ENCODE peak calls at places on chromosomes 12 and 14, in nine cellular contexts. One of them, this sample, is unnamed.

GRCh38 chr12:105357162-105357691 is 26.7 kb downstream of the C12orf75 start:
- DNase-seq in AG09309: no peak
- DNase-seq in activated naive CD8-positive, alpha-beta T cell treated with anti-CD3 and anti-CD28 coated beads, Interleukin-2, amount 50 U/mL, for 16 hours: no peak
- DNase-seq in left cardiac atrium: no peak
- DNase-seq in hippocampal formation: no peak
- DNase-seq in hypothalamus: no peak
- DNase-seq in stimulated activated CD4-positive, alpha-beta T cell treated with anti-CD3 and anti-CD28 coated beads, Interleukin-12 subunit alpha, Interleukin-12 subunit beta, amount 100 ng/mL, for 24 hours: no peak
- DNase-seq in NCI-H1105: no peak
- DNase-seq in T-helper 1 cell: no peak
- DNase-seq in this sample: peak

GRCh38 chr12:109757671-109758265 is 44.1 kb downstream of the FAM222A start:
- DNase-seq in AG09309: no peak
- DNase-seq in activated naive CD8-positive, alpha-beta T cell treated with anti-CD3 and anti-CD28 coated beads, Interleukin-2, amount 50 U/mL, for 16 hours: no peak
- DNase-seq in left cardiac atrium: no peak
- DNase-seq in hippocampal formation: no peak
- DNase-seq in hypothalamus: no peak
- DNase-seq in stimulated activated CD4-positive, alpha-beta T cell treated with anti-CD3 and anti-CD28 coated beads, Interleukin-12 subunit alpha, Interleukin-12 subunit beta, amount 100 ng/mL, for 24 hours: no peak
- DNase-seq in NCI-H1105: no peak
- DNase-seq in T-helper 1 cell: no peak
- DNase-seq in this sample: no peak

GRCh38 chr14:30389134-30389900 is 169.6 kb upstream of the G2E3 start:
- DNase-seq in AG09309: no peak
- DNase-seq in activated naive CD8-positive, alpha-beta T cell treated with anti-CD3 and anti-CD28 coated beads, Interleukin-2, amount 50 U/mL, for 16 hours: no peak
- DNase-seq in left cardiac atrium: no peak
- DNase-seq in hippocampal formation: peak
- DNase-seq in hypothalamus: peak
- DNase-seq in stimulated activated CD4-positive, alpha-beta T cell treated with anti-CD3 and anti-CD28 coated beads, Interleukin-12 subunit alpha, Interleukin-12 subunit beta, amount 100 ng/mL, for 24 hours: no peak
- DNase-seq in NCI-H1105: no peak
- DNase-seq in T-helper 1 cell: no peak
- DNase-seq in this sample: peak

GRCh38 chr12:91685917-91686316 is 459.7 kb downstream of the BTG1 start:
- DNase-seq in AG09309: peak
- DNase-seq in activated naive CD8-positive, alpha-beta T cell treated with anti-CD3 and anti-CD28 coated beads, Interleukin-2, amount 50 U/mL, for 16 hours: no peak
- DNase-seq in left cardiac atrium: no peak
- DNase-seq in hippocampal formation: no peak
- DNase-seq in hypothalamus: no peak
- DNase-seq in stimulated activated CD4-positive, alpha-beta T cell treated with anti-CD3 and anti-CD28 coated beads, Interleukin-12 subunit alpha, Interleukin-12 subunit beta, amount 100 ng/mL, for 24 hours: no peak
- DNase-seq in NCI-H1105: no peak
- DNase-seq in T-helper 1 cell: no peak
- DNase-seq in this sample: peak

GRCh38 chr12:85468356-85469157 is 188.5 kb downstream of the ALX1 start:
- DNase-seq in AG09309: peak
- DNase-seq in activated naive CD8-positive, alpha-beta T cell treated with anti-CD3 and anti-CD28 coated beads, Interleukin-2, amount 50 U/mL, for 16 hours: no peak
- DNase-seq in left cardiac atrium: peak
- DNase-seq in hippocampal formation: peak
- DNase-seq in hypothalamus: no peak
- DNase-seq in stimulated activated CD4-positive, alpha-beta T cell treated with anti-CD3 and anti-CD28 coated beads, Interleukin-12 subunit alpha, Interleukin-12 subunit beta, amount 100 ng/mL, for 24 hours: peak
- DNase-seq in NCI-H1105: peak
- DNase-seq in T-helper 1 cell: no peak
- DNase-seq in this sample: peak

GRCh38 chr12:55041651-55042050 is 21.9 kb downstream of the NEUROD4 start:
- DNase-seq in AG09309: no peak
- DNase-seq in activated naive CD8-positive, alpha-beta T cell treated with anti-CD3 and anti-CD28 coated beads, Interleukin-2, amount 50 U/mL, for 16 hours: no peak
- DNase-seq in left cardiac atrium: no peak
- DNase-seq in hippocampal formation: no peak
- DNase-seq in hypothalamus: no peak
- DNase-seq in stimulated activated CD4-positive, alpha-beta T cell treated with anti-CD3 and anti-CD28 coated beads, Interleukin-12 subunit alpha, Interleukin-12 subunit beta, amount 100 ng/mL, for 24 hours: no peak
- DNase-seq in NCI-H1105: no peak
- DNase-seq in T-helper 1 cell: no peak
- DNase-seq in this sample: no peak

GRCh38 chr12:56087220-56087619 is 7.3 kb downstream of the ERBB3 start:
- DNase-seq in AG09309: no peak
- DNase-seq in activated naive CD8-positive, alpha-beta T cell treated with anti-CD3 and anti-CD28 coated beads, Interleukin-2, amount 50 U/mL, for 16 hours: no peak
- DNase-seq in left cardiac atrium: peak
- DNase-seq in hippocampal formation: peak
- DNase-seq in hypothalamus: no peak
- DNase-seq in stimulated activated CD4-positive, alpha-beta T cell treated with anti-CD3 and anti-CD28 coated beads, Interleukin-12 subunit alpha, Interleukin-12 subunit beta, amount 100 ng/mL, for 24 hours: no peak
- DNase-seq in NCI-H1105: no peak
- DNase-seq in T-helper 1 cell: no peak
- DNase-seq in this sample: no peak

GRCh38 chr14:104339829-104340228 is 201.4 kb downstream of the KIF26A start:
- DNase-seq in AG09309: no peak
- DNase-seq in activated naive CD8-positive, alpha-beta T cell treated with anti-CD3 and anti-CD28 coated beads, Interleukin-2, amount 50 U/mL, for 16 hours: no peak
- DNase-seq in left cardiac atrium: no peak
- DNase-seq in hippocampal formation: no peak
- DNase-seq in hypothalamus: no peak
- DNase-seq in stimulated activated CD4-positive, alpha-beta T cell treated with anti-CD3 and anti-CD28 coated beads, Interleukin-12 subunit alpha, Interleukin-12 subunit beta, amount 100 ng/mL, for 24 hours: no peak
- DNase-seq in NCI-H1105: no peak
- DNase-seq in T-helper 1 cell: no peak
- DNase-seq in this sample: no peak

GRCh38 chr12:57738142-57738474 is 434 bp downstream of the AGAP2 start:
- DNase-seq in AG09309: no peak
- DNase-seq in activated naive CD8-positive, alpha-beta T cell treated with anti-CD3 and anti-CD28 coated beads, Interleukin-2, amount 50 U/mL, for 16 hours: no peak
- DNase-seq in left cardiac atrium: no peak
- DNase-seq in hippocampal formation: no peak
- DNase-seq in hypothalamus: no peak
- DNase-seq in stimulated activated CD4-positive, alpha-beta T cell treated with anti-CD3 and anti-CD28 coated beads, Interleukin-12 subunit alpha, Interleukin-12 subunit beta, amount 100 ng/mL, for 24 hours: no peak
- DNase-seq in NCI-H1105: no peak
- DNase-seq in T-helper 1 cell: no peak
- DNase-seq in this sample: no peak

GRCh38 chr12:113472191-113473190 is 820 bp upstream of the LHX5 start:
- DNase-seq in AG09309: no peak
- DNase-seq in activated naive CD8-positive, alpha-beta T cell treated with anti-CD3 and anti-CD28 coated beads, Interleukin-2, amount 50 U/mL, for 16 hours: no peak
- DNase-seq in left cardiac atrium: no peak
- DNase-seq in hippocampal formation: no peak
- DNase-seq in hypothalamus: no peak
- DNase-seq in stimulated activated CD4-positive, alpha-beta T cell treated with anti-CD3 and anti-CD28 coated beads, Interleukin-12 subunit alpha, Interleukin-12 subunit beta, amount 100 ng/mL, for 24 hours: no peak
- DNase-seq in NCI-H1105: no peak
- DNase-seq in T-helper 1 cell: no peak
- DNase-seq in this sample: no peak

GRCh38 chr14:20469890-20470858 is 968 bp downstream of the PNP start:
- DNase-seq in AG09309: no peak
- DNase-seq in activated naive CD8-positive, alpha-beta T cell treated with anti-CD3 and anti-CD28 coated beads, Interleukin-2, amount 50 U/mL, for 16 hours: peak
- DNase-seq in left cardiac atrium: peak
- DNase-seq in hippocampal formation: peak
- DNase-seq in hypothalamus: no peak
- DNase-seq in stimulated activated CD4-positive, alpha-beta T cell treated with anti-CD3 and anti-CD28 coated beads, Interleukin-12 subunit alpha, Interleukin-12 subunit beta, amount 100 ng/mL, for 24 hours: peak
- DNase-seq in NCI-H1105: peak
- DNase-seq in T-helper 1 cell: peak
- DNase-seq in this sample: peak

GRCh38 chr12:51986834-51987233 is 19.9 kb upstream of the TAMALIN start:
- DNase-seq in AG09309: no peak
- DNase-seq in activated naive CD8-positive, alpha-beta T cell treated with anti-CD3 and anti-CD28 coated beads, Interleukin-2, amount 50 U/mL, for 16 hours: no peak
- DNase-seq in left cardiac atrium: no peak
- DNase-seq in hippocampal formation: no peak
- DNase-seq in hypothalamus: no peak
- DNase-seq in stimulated activated CD4-positive, alpha-beta T cell treated with anti-CD3 and anti-CD28 coated beads, Interleukin-12 subunit alpha, Interleukin-12 subunit beta, amount 100 ng/mL, for 24 hours: no peak
- DNase-seq in NCI-H1105: no peak
- DNase-seq in T-helper 1 cell: no peak
- DNase-seq in this sample: no peak

This sample was measured in astrocyte of the spinal cord.